ENCODE peak calls at places on chromosomes 4 and X, in five cellular contexts. Z is CD8-positive, alpha-beta T cell; L is cardiac muscle cell; X is lower lobe of right lung; V is SK-N-SH. B is an unnamed sample. For H3K4me1, the result is how much of the 10 kb centered on the place peaks cover.

GRCh38 chr4:185708348-185708747 is 103.6 kb downstream of the SORBS2 start:
- DNase-seq in Z (no peak), L (peak), X (no peak), V (no peak), B (no peak)

GRCh38 chrX:136733613-136734012 is 47.1 kb downstream of the ARHGEF6 start:
- DNase-seq in Z (no peak), L (no peak), X (no peak), V (no peak), B (no peak)

GRCh38 chr4:138639018-138639876 is 376.3 kb upstream of the NOCT start:
- DNase-seq in Z (no peak), L (peak), X (no peak), V (peak), B (no peak)

GRCh38 chrX:44872319-44872816 is 620 bp upstream of the KDM6A start:
- DNase-seq in Z (peak), L (peak), X (no peak), V (no peak), B (no peak)

GRCh38 chrX:24377911-24378468 is 17.6 kb downstream of the SUPT20HL1 start:
- DNase-seq in Z (no peak), L (no peak), X (no peak), V (no peak), B (no peak)

GRCh38 chrX:39871648-39872047 is 226.1 kb downstream of the BCOR start:
- DNase-seq in Z (no peak), L (no peak), X (no peak), V (no peak), B (no peak)

GRCh38 chr4:139030614-139031235 is 15.1 kb downstream of the NOCT start:
- DNase-seq in Z (peak), L (peak), X (no peak), V (peak), B (no peak)

GRCh38 chrX:56797966-56798711 is 69.1 kb downstream of the NBDY start:
- DNase-seq in Z (no peak), L (peak), X (no peak), V (peak), B (peak)

GRCh38 chrX:134936542-134936941 is 54.2 kb upstream of the SMIM10 start:
- DNase-seq in Z (no peak), L (peak), X (no peak), V (no peak), B (no peak)

GRCh38 chr4:111807556-111807955 is 337.7 kb upstream of the FAM241A start:
- DNase-seq in Z (no peak), L (no peak), X (no peak), V (no peak), B (no peak)

GRCh38 chr4:114025176-114025777 is 45.8 kb upstream of the ARSJ start:
- DNase-seq in Z (no peak), L (no peak), X (no peak), V (no peak), B (no peak)

GRCh38 chrX:82816572-82816971 is 691.5 kb upstream of the POU3F4 start:
- DNase-seq in Z (no peak), L (no peak), X (no peak), V (no peak), B (no peak)

GRCh38 chr4:128548381-128548780 is 260.8 kb upstream of the PGRMC2 start:
- DNase-seq in Z (no peak), L (no peak), X (no peak), V (no peak), B (no peak)

GRCh38 chrX:915427-916234 is 285.0 kb downstream of the SHOX start:
- DNase-seq in Z (peak), L (no peak), X (no peak), V (no peak), B (no peak)

GRCh38 chr4:26984896-26985295 is 124.3 kb downstream of the STIM2 start:
- DNase-seq in Z (no peak), L (no peak), X (no peak), V (no peak), B (no peak)

GRCh38 chr4:169485791-169486742 is 126.3 kb downstream of the NEK1 start:
- DNase-seq in Z (peak), L (peak), X (no peak), V (peak), B (no peak)

GRCh38 chr4:91283726-91284125 is 1020.0 kb upstream of the GRID2 start:
- DNase-seq in Z (no peak), L (no peak), X (no peak), V (no peak), B (no peak)

GRCh38 chrX:25597561-25597960 is 540.6 kb upstream of the MAGEB18 start:
- DNase-seq in Z (no peak), L (peak), X (no peak), V (no peak), B (no peak)

GRCh38 chr4:123505457-123506310 is 109.1 kb downstream of the SPRY1 start:
- DNase-seq in Z (peak), L (peak), X (peak), V (peak), B (no peak)

GRCh38 chr4:107825072-107825789 is 499 bp downstream of the SGMS2 start:
- DNase-seq in Z (no peak), L (peak), X (peak), V (peak), B (peak)

GRCh38 chr4:48250980-48251379 is 18.7 kb downstream of the TEC start:
- DNase-seq in Z (no peak), L (no peak), X (no peak), V (no peak), B (no peak)

GRCh38 chr4:6134612-6135220 is 65.6 kb downstream of the JAKMIP1 start:
- DNase-seq in Z (peak), L (no peak), X (no peak), V (no peak), B (no peak)
- TF ChIP-seq CTCF in Z (peak), L (no peak), X (peak), V (no peak), B (no peak)

DNA sequence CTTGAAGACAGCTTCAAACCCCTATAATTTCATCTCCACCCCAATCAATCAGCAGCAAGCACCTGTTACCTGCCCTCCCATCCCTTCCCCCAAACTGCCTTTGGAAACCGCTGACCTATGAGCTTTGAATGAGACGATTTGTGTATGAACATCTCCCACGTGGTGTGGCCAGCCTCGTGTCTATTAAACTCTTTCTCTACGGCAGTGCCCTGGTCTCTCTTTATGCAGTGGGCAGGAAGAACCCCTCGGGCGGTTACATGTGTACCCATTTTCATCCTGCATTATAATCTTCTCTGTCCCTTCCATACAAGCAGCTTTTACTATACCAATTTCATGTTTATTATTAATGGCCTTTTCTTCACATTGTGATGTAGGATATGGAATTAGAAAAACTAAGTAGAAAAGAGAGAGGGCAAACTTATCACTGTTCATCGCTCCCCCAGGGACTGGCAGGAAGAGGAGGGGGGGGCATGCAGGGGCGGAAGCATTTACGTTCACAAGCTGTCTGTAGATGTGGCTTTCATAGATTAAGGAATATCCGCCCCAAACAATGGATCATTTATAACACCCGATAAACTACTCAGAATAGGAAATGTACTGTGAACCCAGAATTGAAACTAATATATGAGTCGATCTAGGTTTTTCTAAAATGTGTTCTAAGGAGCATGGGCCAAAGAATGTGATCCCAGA is 95.5 kb upstream of the ZNF518B start:
- DNase-seq in Z (no peak), L (peak), X (no peak), V (no peak), B (no peak)
- H3K4me3 ChIP-seq in Z (no peak), L (no peak), X (no peak), V (no peak), B (no peak)

GRCh38 chr4:54061067-54061466 is 3.3 kb downstream of the CHIC2 start:
- DNase-seq in Z (no peak), L (no peak), X (no peak), V (no peak), B (no peak)

GRCh38 chr4:54063737-54064316 is 578 bp downstream of the CHIC2 start:
- DNase-seq in Z (peak), L (no peak), X (peak), V (peak), B (no peak)

GRCh38 chr4:54063224-54063623 is 1.2 kb downstream of the CHIC2 start:
- DNase-seq in Z (no peak), L (peak), X (no peak), V (no peak), B (no peak)

GRCh38 chr4:54062392-54062791 is 2.0 kb downstream of the CHIC2 start:
- DNase-seq in Z (no peak), L (no peak), X (no peak), V (no peak), B (no peak)

DNA sequence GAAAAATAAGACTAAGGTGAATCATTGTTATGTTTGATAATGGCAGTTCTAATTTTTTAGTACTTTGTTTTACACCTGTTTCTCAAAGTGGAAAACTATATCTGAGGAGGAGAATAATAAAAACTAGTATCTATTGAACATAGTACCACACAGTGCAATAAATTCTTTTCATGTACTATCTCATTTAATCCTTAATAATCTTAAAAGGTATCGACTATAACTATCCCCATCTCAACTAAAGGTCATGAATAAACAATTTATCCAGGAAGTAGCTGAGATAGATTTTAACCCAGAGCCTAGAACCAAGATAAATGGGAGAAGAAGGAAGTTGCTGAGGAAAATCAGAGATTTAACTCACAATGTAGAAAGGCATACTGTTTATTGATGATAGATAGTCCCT is 2.5 kb downstream of the CHIC2 start:
- DNase-seq in Z (no peak), L (no peak), X (no peak), V (no peak), B (no peak)
- H3K4me1 ChIP-seq in Z (half or more), L (under half), X (half or more), V (under half), B (half or more)

DNA sequence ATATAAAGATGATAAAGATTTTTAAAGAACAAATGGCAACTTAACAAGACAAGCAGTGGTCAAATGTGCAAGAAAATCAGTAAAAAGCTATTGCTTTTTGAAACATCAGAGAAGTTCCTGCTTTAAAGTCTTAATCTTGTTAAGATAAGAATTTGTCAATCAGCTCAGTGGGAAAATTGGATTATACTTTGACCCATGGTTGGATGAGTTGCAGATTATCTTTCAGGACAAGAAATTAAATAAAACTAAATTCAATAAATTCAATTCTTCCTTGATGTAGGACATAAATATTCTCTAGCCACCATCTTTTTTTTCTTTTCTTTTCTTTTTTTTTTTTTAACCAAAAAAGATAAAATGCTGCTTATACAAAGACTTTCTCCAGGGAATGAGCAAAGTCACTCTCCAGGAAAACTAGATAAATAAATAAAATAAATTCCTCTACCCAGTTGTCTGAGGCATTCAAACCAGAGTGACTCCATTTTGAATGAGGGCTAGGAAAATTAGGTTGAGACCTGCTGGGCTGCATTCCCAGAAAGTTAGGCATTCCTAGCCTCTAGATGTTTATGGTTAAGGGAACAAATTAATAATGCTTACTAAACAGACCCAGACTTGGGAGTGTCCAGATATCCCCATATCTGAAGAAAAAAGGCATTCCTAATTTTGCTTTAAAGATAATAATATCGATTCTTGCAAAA is 211.2 kb downstream of the SNCA start:
- DNase-seq in Z (no peak), L (no peak), X (no peak), V (no peak), B (no peak)
- TF ChIP-seq CTCF in Z (no peak), L (no peak), X (no peak), V (no peak), B (no peak)

DNA sequence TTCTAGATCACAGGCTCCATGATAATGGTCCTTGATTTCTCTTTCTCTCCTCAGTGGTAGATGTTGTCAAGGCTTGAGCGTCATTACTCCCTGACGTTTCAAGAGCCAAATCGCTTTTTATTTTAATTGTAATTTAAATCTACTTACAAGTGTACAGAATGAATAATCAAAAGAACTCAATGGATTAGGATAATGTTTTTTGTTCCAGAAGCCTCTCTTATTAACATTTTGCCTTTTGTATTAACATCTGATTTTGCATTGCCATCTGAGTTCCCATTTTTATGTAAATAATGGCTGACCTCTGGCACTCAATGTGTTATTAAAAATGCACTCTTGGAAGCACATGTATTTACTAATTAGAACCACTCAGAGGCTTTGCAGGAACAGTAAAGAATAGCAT is 411.0 kb downstream of the EPHA5 start:
- DNase-seq in Z (no peak), L (no peak), X (no peak), V (no peak), B (no peak)
- H3K4me3 ChIP-seq in Z (no peak), L (no peak), X (no peak), V (no peak), B (no peak)

GRCh38 chr4:15907430-15907829 is 31.1 kb downstream of the FGFBP1 start:
- DNase-seq in Z (no peak), L (no peak), X (no peak), V (peak), B (no peak)
- H3K4me1 ChIP-seq in Z (under half), L (under half), X (under half), V (under half), B (under half)

DNA sequence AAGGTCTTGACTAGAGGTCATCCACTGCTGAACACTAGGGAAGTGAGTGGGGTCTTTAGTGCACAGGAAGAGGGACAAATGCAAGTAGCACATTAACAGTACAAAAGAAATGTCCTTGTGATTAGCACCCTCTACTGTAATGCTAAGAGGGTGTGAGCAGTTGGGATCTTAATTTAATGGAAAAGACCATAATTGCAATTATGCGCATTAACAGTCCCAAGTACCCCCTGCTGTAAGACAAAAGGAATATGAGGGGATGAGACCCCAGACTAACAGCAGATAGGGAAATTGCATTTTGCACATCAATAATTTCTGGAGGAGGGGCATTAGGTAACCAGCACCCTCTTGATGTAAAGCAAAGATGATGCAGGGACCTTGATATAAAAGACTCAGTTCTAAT is 285.0 kb downstream of the CHIC1 start:
- DNase-seq in Z (no peak), L (peak), X (no peak), V (no peak), B (no peak)
- TF ChIP-seq CTCF in Z (no peak), L (no peak), X (no peak), V (no peak), B (no peak)

GRCh38 chr4:20251061-20251795 is 477 bp upstream of the SLIT2 start:
- DNase-seq in Z (no peak), L (peak), X (no peak), V (no peak), B (no peak)
- H3K4me3 ChIP-seq in Z (no peak), L (peak), X (peak), V (peak), B (peak)

DNA sequence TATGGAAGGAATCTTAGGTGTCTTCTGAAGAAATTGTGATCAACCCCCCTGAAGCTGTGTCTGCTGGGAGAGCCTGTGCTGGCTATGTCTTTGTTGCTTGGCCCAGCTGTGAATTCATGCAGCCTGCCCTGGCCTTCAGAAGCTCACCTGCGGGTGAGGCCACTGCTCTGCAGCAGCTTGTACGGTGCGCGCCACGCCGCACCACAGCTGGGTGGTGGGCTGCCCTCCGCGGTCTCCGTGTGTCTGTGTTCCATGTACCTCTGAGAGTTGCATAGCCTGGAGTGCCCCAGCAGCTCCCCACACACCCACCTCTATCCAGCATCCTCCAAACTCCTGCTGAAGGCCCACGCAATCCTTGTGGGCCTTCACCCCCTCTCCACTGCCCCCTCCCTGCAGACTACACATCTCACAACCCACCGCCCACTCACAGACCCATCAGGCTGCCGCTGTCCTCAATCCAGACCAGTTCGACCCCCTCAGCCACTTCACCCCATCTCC is 65.6 kb downstream of the ENPP6 start:
- DNase-seq in Z (no peak), L (no peak), X (no peak), V (no peak), B (no peak)
- H3K4me1 ChIP-seq in Z (under half), L (under half), X (under half), V (under half), B (under half)

B was measured in esophagus muscularis mucosa.